ENCODE peak calls at places on chromosomes 1 and 21, in nine cellular contexts. One of them, this sample, is unnamed.

GRCh38 chr1:15736035-15736665 is at the start of gene SLC25A34:
- DNase-seq in left ventricle myocardium inferior: peak
- DNase-seq in head of caudate nucleus: no peak
- DNase-seq in cardiac fibroblast: no peak
- DNase-seq in Calu3: no peak
- DNase-seq in activated naive CD4-positive, alpha-beta T cell treated with anti-CD3 and anti-CD28 coated beads, Interleukin-2, amount 10 ng/mL, durations not matched to agents 7 days and 5 days: no peak
- DNase-seq in Daoy: no peak
- DNase-seq in NCI-H2107: peak
- DNase-seq in NCI-H1092: no peak
- DNase-seq in this sample: no peak

GRCh38 chr21:33801424-33802405 is 113.9 kb downstream of the ATP5PO start:
- DNase-seq in left ventricle myocardium inferior: no peak
- DNase-seq in head of caudate nucleus: no peak
- DNase-seq in cardiac fibroblast: peak
- DNase-seq in Calu3: peak
- DNase-seq in activated naive CD4-positive, alpha-beta T cell treated with anti-CD3 and anti-CD28 coated beads, Interleukin-2, amount 10 ng/mL, durations not matched to agents 7 days and 5 days: no peak
- DNase-seq in Daoy: peak
- DNase-seq in NCI-H2107: peak
- DNase-seq in NCI-H1092: peak
- DNase-seq in this sample: peak

GRCh38 chr1:145994391-145995120 is 1.8 kb downstream of the TXNIP start:
- DNase-seq in left ventricle myocardium inferior: no peak
- DNase-seq in head of caudate nucleus: no peak
- DNase-seq in cardiac fibroblast: no peak
- DNase-seq in Calu3: no peak
- DNase-seq in activated naive CD4-positive, alpha-beta T cell treated with anti-CD3 and anti-CD28 coated beads, Interleukin-2, amount 10 ng/mL, durations not matched to agents 7 days and 5 days: peak
- DNase-seq in Daoy: no peak
- DNase-seq in NCI-H2107: no peak
- DNase-seq in NCI-H1092: no peak
- DNase-seq in this sample: no peak

GRCh38 chr1:96998466-96998865 is 276.9 kb downstream of the PTBP2 start:
- DNase-seq in left ventricle myocardium inferior: no peak
- DNase-seq in head of caudate nucleus: no peak
- DNase-seq in cardiac fibroblast: no peak
- DNase-seq in Calu3: no peak
- DNase-seq in activated naive CD4-positive, alpha-beta T cell treated with anti-CD3 and anti-CD28 coated beads, Interleukin-2, amount 10 ng/mL, durations not matched to agents 7 days and 5 days: no peak
- DNase-seq in Daoy: no peak
- DNase-seq in NCI-H2107: no peak
- DNase-seq in NCI-H1092: no peak
- DNase-seq in this sample: no peak

GRCh38 chr1:9360371-9361064 is 67.8 kb downstream of the SPSB1 start:
- DNase-seq in left ventricle myocardium inferior: no peak
- DNase-seq in head of caudate nucleus: no peak
- DNase-seq in cardiac fibroblast: no peak
- DNase-seq in Calu3: no peak
- DNase-seq in activated naive CD4-positive, alpha-beta T cell treated with anti-CD3 and anti-CD28 coated beads, Interleukin-2, amount 10 ng/mL, durations not matched to agents 7 days and 5 days: no peak
- DNase-seq in Daoy: no peak
- DNase-seq in NCI-H2107: no peak
- DNase-seq in NCI-H1092: no peak
- DNase-seq in this sample: no peak

GRCh38 chr1:160425847-160426246 is 25.5 kb downstream of the VANGL2 start:
- DNase-seq in left ventricle myocardium inferior: no peak
- DNase-seq in head of caudate nucleus: no peak
- DNase-seq in cardiac fibroblast: no peak
- DNase-seq in Calu3: no peak
- DNase-seq in activated naive CD4-positive, alpha-beta T cell treated with anti-CD3 and anti-CD28 coated beads, Interleukin-2, amount 10 ng/mL, durations not matched to agents 7 days and 5 days: no peak
- DNase-seq in Daoy: no peak
- DNase-seq in NCI-H2107: no peak
- DNase-seq in NCI-H1092: no peak
- DNase-seq in this sample: no peak

GRCh38 chr1:238466459-238466858 is 575.7 kb upstream of the ZP4 start:
- DNase-seq in left ventricle myocardium inferior: no peak
- DNase-seq in head of caudate nucleus: no peak
- DNase-seq in cardiac fibroblast: peak
- DNase-seq in Calu3: no peak
- DNase-seq in activated naive CD4-positive, alpha-beta T cell treated with anti-CD3 and anti-CD28 coated beads, Interleukin-2, amount 10 ng/mL, durations not matched to agents 7 days and 5 days: no peak
- DNase-seq in Daoy: peak
- DNase-seq in NCI-H2107: no peak
- DNase-seq in NCI-H1092: no peak
- DNase-seq in this sample: no peak

GRCh38 chr1:230212405-230212936 is 145.4 kb downstream of the GALNT2 start:
- DNase-seq in left ventricle myocardium inferior: no peak
- DNase-seq in head of caudate nucleus: peak
- DNase-seq in cardiac fibroblast: no peak
- DNase-seq in Calu3: no peak
- DNase-seq in activated naive CD4-positive, alpha-beta T cell treated with anti-CD3 and anti-CD28 coated beads, Interleukin-2, amount 10 ng/mL, durations not matched to agents 7 days and 5 days: no peak
- DNase-seq in Daoy: no peak
- DNase-seq in NCI-H2107: no peak
- DNase-seq in NCI-H1092: no peak
- DNase-seq in this sample: no peak

GRCh38 chr1:160597705-160598104 is 18.4 kb upstream of the CD84 start:
- DNase-seq in left ventricle myocardium inferior: no peak
- DNase-seq in head of caudate nucleus: no peak
- DNase-seq in cardiac fibroblast: no peak
- DNase-seq in Calu3: no peak
- DNase-seq in activated naive CD4-positive, alpha-beta T cell treated with anti-CD3 and anti-CD28 coated beads, Interleukin-2, amount 10 ng/mL, durations not matched to agents 7 days and 5 days: no peak
- DNase-seq in Daoy: no peak
- DNase-seq in NCI-H2107: no peak
- DNase-seq in NCI-H1092: no peak
- DNase-seq in this sample: no peak

GRCh38 chr1:109636201-109636952 is 16.7 kb downstream of the AMPD2 start:
- DNase-seq in left ventricle myocardium inferior: no peak
- DNase-seq in head of caudate nucleus: peak
- DNase-seq in cardiac fibroblast: peak
- DNase-seq in Calu3: no peak
- DNase-seq in activated naive CD4-positive, alpha-beta T cell treated with anti-CD3 and anti-CD28 coated beads, Interleukin-2, amount 10 ng/mL, durations not matched to agents 7 days and 5 days: no peak
- DNase-seq in Daoy: peak
- DNase-seq in NCI-H2107: no peak
- DNase-seq in NCI-H1092: no peak
- DNase-seq in this sample: peak

GRCh38 chr1:205677152-205677551 is 3.2 kb downstream of the SLC45A3 start:
- DNase-seq in left ventricle myocardium inferior: no peak
- DNase-seq in head of caudate nucleus: no peak
- DNase-seq in cardiac fibroblast: no peak
- DNase-seq in Calu3: no peak
- DNase-seq in activated naive CD4-positive, alpha-beta T cell treated with anti-CD3 and anti-CD28 coated beads, Interleukin-2, amount 10 ng/mL, durations not matched to agents 7 days and 5 days: no peak
- DNase-seq in Daoy: no peak
- DNase-seq in NCI-H2107: no peak
- DNase-seq in NCI-H1092: no peak
- DNase-seq in this sample: no peak

GRCh38 chr1:234500269-234500668 is 21.3 kb upstream of the TARBP1 start:
- DNase-seq in left ventricle myocardium inferior: no peak
- DNase-seq in head of caudate nucleus: no peak
- DNase-seq in cardiac fibroblast: peak
- DNase-seq in Calu3: peak
- DNase-seq in activated naive CD4-positive, alpha-beta T cell treated with anti-CD3 and anti-CD28 coated beads, Interleukin-2, amount 10 ng/mL, durations not matched to agents 7 days and 5 days: no peak
- DNase-seq in Daoy: peak
- DNase-seq in NCI-H2107: no peak
- DNase-seq in NCI-H1092: peak
- DNase-seq in this sample: no peak

GRCh38 chr1:168731244-168731643 is 2.2 kb upstream of the DPT start:
- DNase-seq in left ventricle myocardium inferior: no peak
- DNase-seq in head of caudate nucleus: no peak
- DNase-seq in cardiac fibroblast: no peak
- DNase-seq in Calu3: no peak
- DNase-seq in activated naive CD4-positive, alpha-beta T cell treated with anti-CD3 and anti-CD28 coated beads, Interleukin-2, amount 10 ng/mL, durations not matched to agents 7 days and 5 days: no peak
- DNase-seq in Daoy: no peak
- DNase-seq in NCI-H2107: no peak
- DNase-seq in NCI-H1092: no peak
- DNase-seq in this sample: no peak

GRCh38 chr1:119670898-119671297 is 22.8 kb upstream of the ZNF697 start:
- DNase-seq in left ventricle myocardium inferior: no peak
- DNase-seq in head of caudate nucleus: no peak
- DNase-seq in cardiac fibroblast: no peak
- DNase-seq in Calu3: no peak
- DNase-seq in activated naive CD4-positive, alpha-beta T cell treated with anti-CD3 and anti-CD28 coated beads, Interleukin-2, amount 10 ng/mL, durations not matched to agents 7 days and 5 days: no peak
- DNase-seq in Daoy: no peak
- DNase-seq in NCI-H2107: no peak
- DNase-seq in NCI-H1092: no peak
- DNase-seq in this sample: no peak

GRCh38 chr1:236124965-236125364 is 17.4 kb upstream of the GPR137B start:
- DNase-seq in left ventricle myocardium inferior: no peak
- DNase-seq in head of caudate nucleus: no peak
- DNase-seq in cardiac fibroblast: no peak
- DNase-seq in Calu3: no peak
- DNase-seq in activated naive CD4-positive, alpha-beta T cell treated with anti-CD3 and anti-CD28 coated beads, Interleukin-2, amount 10 ng/mL, durations not matched to agents 7 days and 5 days: no peak
- DNase-seq in Daoy: no peak
- DNase-seq in NCI-H2107: no peak
- DNase-seq in NCI-H1092: no peak
- DNase-seq in this sample: no peak

GRCh38 chr1:85554630-85555327 is 25.8 kb upstream of the CCN1 start:
- DNase-seq in left ventricle myocardium inferior: no peak
- DNase-seq in head of caudate nucleus: no peak
- DNase-seq in cardiac fibroblast: peak
- DNase-seq in Calu3: no peak
- DNase-seq in activated naive CD4-positive, alpha-beta T cell treated with anti-CD3 and anti-CD28 coated beads, Interleukin-2, amount 10 ng/mL, durations not matched to agents 7 days and 5 days: no peak
- DNase-seq in Daoy: peak
- DNase-seq in NCI-H2107: no peak
- DNase-seq in NCI-H1092: no peak
- DNase-seq in this sample: no peak

GRCh38 chr1:192489046-192489445 is 86.5 kb upstream of the RGS1 start:
- DNase-seq in left ventricle myocardium inferior: no peak
- DNase-seq in head of caudate nucleus: no peak
- DNase-seq in cardiac fibroblast: peak
- DNase-seq in Calu3: no peak
- DNase-seq in activated naive CD4-positive, alpha-beta T cell treated with anti-CD3 and anti-CD28 coated beads, Interleukin-2, amount 10 ng/mL, durations not matched to agents 7 days and 5 days: no peak
- DNase-seq in Daoy: peak
- DNase-seq in NCI-H2107: no peak
- DNase-seq in NCI-H1092: no peak
- DNase-seq in this sample: no peak

GRCh38 chr1:243946946-243947345 is 96.9 kb upstream of the AKT3 start:
- DNase-seq in left ventricle myocardium inferior: no peak
- DNase-seq in head of caudate nucleus: peak
- DNase-seq in cardiac fibroblast: peak
- DNase-seq in Calu3: peak
- DNase-seq in activated naive CD4-positive, alpha-beta T cell treated with anti-CD3 and anti-CD28 coated beads, Interleukin-2, amount 10 ng/mL, durations not matched to agents 7 days and 5 days: peak
- DNase-seq in Daoy: peak
- DNase-seq in NCI-H2107: no peak
- DNase-seq in NCI-H1092: no peak
- DNase-seq in this sample: peak

This sample was measured in A172.